ENCODE peak calls at places on chromosomes 13 and 19, in five cellular contexts. C, K, P, H and F are unnamed samples.

GRCh38 chr19:42465827-42466280 is 23.1 kb upstream of the CXCL17 start:
- DNase-seq in C (no peak), K (no peak), P (no peak), H (no peak), F (no peak)

GRCh38 chr13:38804536-38804935 is 117.7 kb downstream of the FREM2 start:
- DNase-seq in C (no peak), K (no peak), P (no peak), H (no peak), F (no peak)

GRCh38 chr13:113897161-113897560 is 33.3 kb upstream of the GAS6 start:
- DNase-seq in C (peak), K (no peak), P (no peak), H (no peak), F (no peak)

GRCh38 chr13:77333521-77334083 is 6.7 kb upstream of the MYCBP2 start:
- DNase-seq in C (no peak), K (no peak), P (no peak), H (no peak), F (no peak)

GRCh38 chr19:5826531-5827341 is 12.8 kb downstream of the FUT6 start:
- DNase-seq in C (no peak), K (no peak), P (no peak), H (peak), F (no peak)

GRCh38 chr19:45217193-45217956 is 27.8 kb downstream of the EXOC3L2 start:
- DNase-seq in C (no peak), K (no peak), P (no peak), H (no peak), F (no peak)

GRCh38 chr13:67408823-67409222 is 178.7 kb upstream of the PCDH9 start:
- DNase-seq in C (peak), K (peak), P (no peak), H (no peak), F (no peak)

GRCh38 chr19:54035215-54036178 is 28.2 kb downstream of the VSTM1 start:
- DNase-seq in C (peak), K (no peak), P (no peak), H (no peak), F (peak)

GRCh38 chr19:51107406-51108065 is 673 bp downstream of the CTU1 start:
- DNase-seq in C (no peak), K (no peak), P (no peak), H (no peak), F (no peak)

GRCh38 chr19:11657307-11657706 is 60.0 kb downstream of the ZNF627 start:
- DNase-seq in C (no peak), K (no peak), P (no peak), H (no peak), F (no peak)

GRCh38 chr13:30128095-30128494 is 179.3 kb downstream of the KATNAL1 start:
- DNase-seq in C (no peak), K (no peak), P (no peak), H (no peak), F (no peak)

GRCh38 chr13:20127563-20128458 is 33.0 kb downstream of the GJA3 start:
- DNase-seq in C (no peak), K (no peak), P (no peak), H (peak), F (no peak)

GRCh38 chr19:5048091-5048726 is 79.3 kb downstream of the KDM4B start:
- DNase-seq in C (no peak), K (no peak), P (peak), H (peak), F (peak)

GRCh38 chr13:90696254-90696653 is 651.2 kb upstream of the MIR17HG start:
- DNase-seq in C (peak), K (no peak), P (no peak), H (no peak), F (no peak)

GRCh38 chr19:55344444-55344843 is 4.8 kb downstream of the KMT5C start:
- DNase-seq in C (no peak), K (no peak), P (no peak), H (no peak), F (no peak)

GRCh38 chr19:15563325-15563794 is 51.7 kb upstream of the CYP4F8 start:
- DNase-seq in C (no peak), K (no peak), P (no peak), H (peak), F (no peak)

GRCh38 chr13:66313408-66313807 is 916.7 kb downstream of the PCDH9 start:
- DNase-seq in C (no peak), K (no peak), P (no peak), H (no peak), F (no peak)

GRCh38 chr13:98677398-98677797 is 75.1 kb downstream of the SLC15A1 start:
- DNase-seq in C (no peak), K (no peak), P (no peak), H (no peak), F (no peak)

GRCh38 chr19:44603201-44603945 is 10.0 kb upstream of the IGSF23 start:
- DNase-seq in C (peak), K (no peak), P (no peak), H (no peak), F (no peak)

GRCh38 chr19:42606660-42607351 is 12.1 kb upstream of the CEACAM8 start:
- DNase-seq in C (no peak), K (peak), P (peak), H (peak), F (peak)

GRCh38 chr19:6773323-6773931 is 919 bp downstream of the VAV1 start:
- DNase-seq in C (no peak), K (no peak), P (no peak), H (peak), F (no peak)

GRCh38 chr19:16060294-16060693 is 16.0 kb upstream of the TPM4 start:
- DNase-seq in C (no peak), K (no peak), P (no peak), H (no peak), F (no peak)